ENCODE peak calls at places on chromosomes 16 and 17, in nine cellular contexts. Y is tibial artery; H is HS-5; U is left colon; O is activated CD4-positive, alpha-beta T cell treated with anti-CD3 and anti-CD28 coated beads, Interleukin-2, amount 50 U/mL, for 4 hours; Z is GM12891; M is iPS DF 19.7; W is mucosa of descending colon; F is T-helper 1 cell. I is an unnamed sample.

GRCh38 chr17:30236807-30237206 is 1.3 kb upstream of the SLC6A4 start:
- DNase-seq in M (no peak), U (peak), H (no peak), Z (no peak), O (no peak), F (no peak), W (peak), Y (peak), I (peak)

GRCh38 chr17:16417896-16418683 is 2.7 kb downstream of the TRPV2 start:
- DNase-seq in H (no peak), Z (no peak), Y (no peak), O (no peak), U (no peak), F (no peak), M (no peak), W (no peak), I (no peak)

GRCh38 chr17:82384730-82385429 is 13.3 kb downstream of the UTS2R start:
- DNase-seq in Z (no peak), O (no peak), F (no peak), U (no peak), M (no peak), Y (peak), W (peak), H (peak), I (peak)

GRCh38 chr16:1082266-1082951 is 9.9 kb downstream of the SSTR5 start:
- DNase-seq in H (peak), U (no peak), Y (no peak), F (no peak), O (no peak), Z (no peak), W (no peak), M (no peak), I (no peak)

GRCh38 chr17:16915752-16916556 is 56.0 kb downstream of the TNFRSF13B start:
- DNase-seq in F (no peak), M (peak), W (peak), O (no peak), U (peak), Z (peak), Y (peak), H (no peak), I (peak)

GRCh38 chr17:48570325-48571023 is 7.7 kb downstream of the HOXB4 start:
- DNase-seq in Z (no peak), W (peak), F (no peak), H (no peak), O (no peak), M (no peak), Y (no peak), U (peak), I (no peak)

GRCh38 chr16:67936876-67937605 is 391 bp upstream of the PSMB10 start:
- DNase-seq in F (peak), U (peak), Z (peak), W (no peak), M (no peak), Y (peak), O (peak), H (no peak), I (peak)

GRCh38 chr17:64099543-64099942 is 30.4 kb downstream of the ERN1 start:
- DNase-seq in F (no peak), Y (no peak), M (no peak), O (no peak), Z (no peak), U (no peak), W (no peak), H (no peak), I (no peak)

GRCh38 chr17:44187131-44187899 is 543 bp downstream of the TMUB2 start:
- DNase-seq in Y (no peak), F (peak), M (no peak), U (no peak), H (no peak), O (no peak), W (no peak), Z (peak), I (peak)

GRCh38 chr17:73020110-73020509 is 72.4 kb downstream of the SLC39A11 start:
- DNase-seq in H (no peak), U (no peak), F (no peak), W (no peak), Z (no peak), M (no peak), O (no peak), Y (no peak), I (no peak)

GRCh38 chr16:12242516-12242915 is 266.0 kb downstream of the SNX29 start:
- DNase-seq in Y (no peak), U (no peak), O (no peak), M (no peak), W (no peak), F (no peak), Z (no peak), H (no peak), I (no peak)

GRCh38 chr16:11784048-11784780 is 12.8 kb downstream of the ZC3H7A start:
- DNase-seq in W (no peak), F (no peak), O (no peak), H (no peak), U (no peak), Z (no peak), Y (no peak), M (no peak), I (no peak)

I was measured in small intestine.